ENCODE peak calls at places on chromosomes 6 and 20, in eight cellular contexts. K, U, H, F, L, D, B and O are unnamed samples. For H3K4me1, the result is how much of the 10 kb centered on the place peaks cover.

GRCh38 chr6:33430991-33431879 is 11.4 kb downstream of the SYNGAP1 start:
- DNase-seq in K (peak), B (peak), F (peak), L (no peak), H (no peak), D (peak), U (peak), O (peak)

GRCh38 chr20:63829943-63830820 is 882 bp downstream of the ZBTB46 start:
- DNase-seq in H (no peak), L (no peak), K (no peak), F (no peak), B (no peak), U (no peak), D (peak), O (no peak)

GRCh38 chr6:124110514-124110913 is 306.8 kb downstream of the NKAIN2 start:
- DNase-seq in D (no peak), L (no peak), U (no peak), H (no peak), F (no peak), K (no peak), B (no peak), O (no peak)

GRCh38 chr6:136335736-136336362 is 46.2 kb upstream of the BCLAF1 start:
- DNase-seq in B (no peak), F (no peak), K (no peak), U (no peak), L (no peak), D (no peak), H (no peak), O (no peak)

GRCh38 chr6:1312444-1313363 is 806 bp downstream of the FOXQ1 start:
- DNase-seq in K (no peak), D (peak), H (no peak), F (no peak), B (no peak), L (no peak), U (no peak), O (no peak)

GRCh38 chr6:3383525-3383924 is 73.3 kb downstream of the SLC22A23 start:
- DNase-seq in F (no peak), U (no peak), L (peak), H (peak), K (peak), B (no peak), D (no peak), O (peak)

GRCh38 chr20:15107952-15108351 is 770.5 kb upstream of the FLRT3 start:
- DNase-seq in D (no peak), H (no peak), F (no peak), B (no peak), U (no peak), K (no peak), L (no peak), O (no peak)

GRCh38 chr20:57047281-57048026 is 219.0 kb downstream of the BMP7 start:
- DNase-seq in B (no peak), L (no peak), F (peak), U (no peak), H (no peak), K (no peak), D (no peak), O (no peak)

GRCh38 chr6:170173416-170173990 is 117.4 kb downstream of the DLL1 start:
- DNase-seq in U (no peak), F (no peak), B (peak), D (peak), L (peak), K (no peak), H (no peak), O (no peak)

GRCh38 chr6:41036188-41036587 is 2.8 kb downstream of the UNC5CL start:
- DNase-seq in U (no peak), L (no peak), F (peak), B (no peak), D (no peak), K (peak), H (no peak), O (no peak)

GRCh38 chr6:24357336-24358218 is at the start of gene DCDC2:
- DNase-seq in B (peak), F (peak), U (no peak), K (peak), L (peak), D (peak), H (peak), O (peak)

GRCh38 chr6:160192840-160193239 is 65.8 kb downstream of the SLC22A2 start:
- DNase-seq in H (no peak), L (no peak), D (no peak), F (no peak), B (no peak), K (no peak), U (no peak), O (no peak)

GRCh38 chr6:29447670-29448069 is 8.6 kb downstream of the OR10C1 start:
- DNase-seq in L (no peak), U (no peak), K (no peak), D (no peak), H (no peak), F (no peak), B (no peak), O (no peak)

GRCh38 chr6:3314621-3315020 is 55.9 kb downstream of the PSMG4 start:
- DNase-seq in B (no peak), K (no peak), D (no peak), L (no peak), H (no peak), F (no peak), U (no peak), O (no peak)

GRCh38 chr6:52135217-52135616 is 47.8 kb upstream of the PKHD1 start:
- DNase-seq in F (no peak), H (no peak), L (no peak), K (no peak), D (no peak), U (no peak), B (no peak), O (no peak)

GRCh38 chr6:161850572-161850971 is 576.7 kb upstream of the AGPAT4 start:
- DNase-seq in H (no peak), U (no peak), L (no peak), K (peak), D (no peak), B (no peak), F (no peak), O (no peak)

GRCh38 chr6:142420822-142421221 is 119.0 kb downstream of the ADGRG6 start:
- DNase-seq in D (no peak), F (no peak), U (no peak), B (no peak), H (no peak), L (no peak), K (no peak), O (no peak)

GRCh38 chr6:125224236-125224861 is 70.8 kb downstream of the TPD52L1 start:
- DNase-seq in F (no peak), B (no peak), D (no peak), L (no peak), K (peak), H (no peak), U (no peak), O (no peak)

GRCh38 chr20:5719861-5720401 is 30.3 kb upstream of the SHLD1 start:
- DNase-seq in D (no peak), L (peak), H (no peak), U (no peak), K (peak), B (no peak), F (no peak), O (no peak)

GRCh38 chr6:23446394-23447001 is 679.5 kb upstream of the NRSN1 start:
- DNase-seq in U (no peak), L (no peak), F (peak), B (no peak), K (peak), D (no peak), H (no peak), O (no peak)

GRCh38 chr6:137867685-137868509 is 838 bp downstream of the TNFAIP3 start:
- DNase-seq in D (peak), U (peak), H (no peak), F (no peak), K (no peak), B (peak), L (no peak), O (peak)

DNA sequence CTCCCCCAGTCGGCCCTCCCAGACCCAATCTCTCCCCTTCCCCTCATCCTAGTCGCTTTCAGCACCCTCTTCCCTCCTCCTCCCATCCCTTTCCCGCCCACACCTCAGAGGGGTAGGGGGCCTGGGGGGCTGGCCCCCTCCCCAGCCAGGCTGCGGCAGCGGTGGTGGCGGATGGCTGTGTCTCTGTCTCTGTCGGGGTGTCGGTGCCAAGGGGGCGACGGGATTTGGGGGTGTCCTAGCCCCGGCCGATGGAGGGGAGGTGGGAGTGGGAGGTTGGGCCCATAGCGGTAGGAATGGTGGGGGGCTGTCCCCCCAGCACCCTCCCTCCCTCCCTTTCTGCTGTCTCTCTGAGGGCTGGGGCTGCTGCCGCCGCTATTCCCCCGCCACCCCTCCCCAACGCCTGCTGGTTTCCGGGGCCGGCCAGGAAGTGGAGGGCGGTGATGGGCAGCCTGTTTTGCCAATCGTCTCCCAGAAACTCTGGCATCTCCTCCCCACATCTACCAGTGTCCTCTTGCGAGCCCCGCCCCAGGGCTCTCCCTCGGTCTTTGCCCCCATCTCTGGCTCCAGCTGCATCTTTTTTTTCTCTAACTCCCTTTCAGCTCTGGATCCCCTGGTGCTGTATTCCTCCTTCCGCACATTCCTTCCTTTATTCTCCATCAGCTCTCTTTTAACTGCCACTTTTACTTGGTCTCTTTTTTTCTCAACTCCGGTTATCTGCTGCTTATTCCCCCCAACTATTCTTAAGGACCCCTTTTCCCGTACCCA is at the start of gene AGPAT1:
- DNase-seq in B (peak), L (peak), F (peak), D (peak), H (peak), U (peak), K (peak), O (peak)
- H3K4me1 ChIP-seq in B (under half), L (under half), F (under half), D (under half), H (under half), U (under half), K (under half), O (under half)

DNA sequence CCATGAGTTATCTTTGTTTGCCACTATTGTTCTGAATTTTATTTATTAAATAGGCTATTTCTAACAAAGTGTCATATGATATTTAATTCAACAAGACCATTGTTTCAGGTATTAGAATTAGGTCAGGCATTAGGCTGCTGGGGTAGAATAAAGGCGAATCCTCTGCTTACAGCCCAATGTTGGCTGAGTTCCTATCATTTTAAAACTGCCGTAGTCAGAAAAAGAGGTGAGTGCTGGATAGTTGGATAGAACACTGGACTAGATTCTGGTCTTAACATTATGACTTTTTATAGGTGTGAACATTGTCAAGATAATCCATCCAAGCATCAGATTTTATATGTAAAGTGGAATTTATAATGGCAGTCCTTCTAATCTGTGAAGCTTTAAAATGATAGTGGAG is 6.3 kb downstream of the RIMS1 start:
- DNase-seq in L (no peak), F (no peak), K (no peak), B (no peak), U (no peak), H (no peak), D (no peak), O (no peak)
- H3K27ac ChIP-seq in L (no peak), F (no peak), K (no peak), B (no peak), U (no peak), H (no peak), D (no peak), O (no peak)

GRCh38 chr20:53622247-53623114 is 28.8 kb upstream of the ZNF217 start:
- DNase-seq in U (peak), F (no peak), H (no peak), K (no peak), B (no peak), D (no peak), L (no peak), O (no peak)

GRCh38 chr20:53626584-53626983 is 32.9 kb upstream of the ZNF217 start:
- DNase-seq in F (no peak), U (no peak), K (no peak), L (no peak), B (no peak), H (no peak), D (no peak), O (no peak)

GRCh38 chr20:53623127-53623453 is 29.5 kb upstream of the ZNF217 start:
- DNase-seq in D (no peak), B (no peak), F (no peak), L (no peak), K (no peak), H (no peak), U (no peak), O (no peak)

GRCh38 chr20:53621482-53622246 is 28.0 kb upstream of the ZNF217 start:
- DNase-seq in L (peak), K (peak), D (peak), B (peak), F (peak), H (peak), U (peak), O (no peak)

GRCh38 chr20:53623454-53624206 is 30.0 kb upstream of the ZNF217 start:
- DNase-seq in H (peak), U (peak), L (peak), F (peak), K (peak), B (peak), D (peak), O (peak)
- H3K4me1 ChIP-seq in H (under half), U (half or more), L (under half), F (under half), K (under half), B (under half), D (under half), O (under half)

GRCh38 chr20:48578397-48579098 is 249.3 kb downstream of the PREX1 start:
- DNase-seq in K (no peak), L (no peak), F (no peak), D (no peak), H (no peak), B (no peak), U (no peak), O (no peak)

GRCh38 chr20:48571945-48572589 is 255.7 kb downstream of the PREX1 start:
- DNase-seq in B (no peak), F (no peak), L (no peak), K (no peak), D (no peak), U (no peak), H (no peak), O (no peak)

GRCh38 chr20:48577557-48577956 is 250.2 kb downstream of the PREX1 start:
- DNase-seq in H (no peak), U (no peak), K (no peak), B (no peak), F (no peak), D (no peak), L (no peak), O (no peak)

GRCh38 chr20:48568520-48568919 is 259.3 kb downstream of the PREX1 start:
- DNase-seq in L (no peak), F (no peak), U (no peak), K (no peak), B (no peak), H (no peak), D (no peak), O (no peak)

GRCh38 chr20:48574383-48574782 is 253.4 kb downstream of the PREX1 start:
- DNase-seq in H (no peak), K (no peak), L (no peak), B (no peak), D (peak), F (peak), U (no peak), O (no peak)
- H3K27ac ChIP-seq in H (no peak), K (no peak), L (no peak), B (no peak), D (no peak), F (no peak), U (no peak), O (no peak)